ENCODE peak calls at places on chromosomes 7 and 10, in ten cellular contexts. Z is epithelial cell of esophagus, S is GOT3, G is T-cell, L is HS-5, R is astrocyte of the spinal cord, F is GM04504, E is H1, J is activated T-cell treated with anti-CD3 and anti-CD28 coated beads for 1 hour, K is AG10803. D is an unnamed sample.

GRCh38 chr7:91875851-91876250 is 4.7 kb downstream of the MTERF1 start:
- DNase-seq in Z (peak), S (no peak), G (no peak), L (no peak), R (no peak), F (no peak), E (no peak), J (no peak), K (peak), D (no peak)

GRCh38 chr10:129764011-129764900 is 199.8 kb downstream of the EBF3 start:
- DNase-seq in Z (no peak), S (no peak), G (no peak), L (no peak), R (no peak), F (no peak), E (no peak), J (no peak), K (no peak), D (no peak)

GRCh38 chr10:102718220-102718619 is 3.8 kb downstream of the SFXN2 start:
- DNase-seq in Z (peak), S (no peak), G (no peak), L (no peak), R (peak), F (no peak), E (no peak), J (no peak), K (no peak), D (no peak)

GRCh38 chr7:149761307-149761706 is 12.1 kb downstream of the ZNF467 start:
- DNase-seq in Z (no peak), S (no peak), G (no peak), L (no peak), R (no peak), F (no peak), E (no peak), J (no peak), K (no peak), D (no peak)

GRCh38 chr10:94423627-94424026 is 21.3 kb downstream of the TBC1D12 start:
- DNase-seq in Z (no peak), S (no peak), G (no peak), L (no peak), R (peak), F (no peak), E (no peak), J (no peak), K (peak), D (no peak)

GRCh38 chr10:127699311-127699710 is 37.7 kb upstream of the FOXI2 start:
- DNase-seq in Z (no peak), S (no peak), G (no peak), L (no peak), R (no peak), F (no peak), E (no peak), J (no peak), K (no peak), D (no peak)

GRCh38 chr10:99976886-99977391 is 32.8 kb downstream of the DNMBP start:
- DNase-seq in Z (peak), S (no peak), G (no peak), L (peak), R (peak), F (peak), E (no peak), J (no peak), K (peak), D (no peak)

GRCh38 chr7:14924398-14924797 is 21.8 kb upstream of the DGKB start:
- DNase-seq in Z (no peak), S (no peak), G (no peak), L (peak), R (peak), F (no peak), E (no peak), J (no peak), K (peak), D (no peak)

GRCh38 chr10:3858051-3858845 is 73.2 kb upstream of the KLF6 start:
- DNase-seq in Z (peak), S (no peak), G (no peak), L (no peak), R (no peak), F (no peak), E (no peak), J (no peak), K (no peak), D (no peak)

GRCh38 chr7:28768577-28769147 is 189.5 kb downstream of the TRIL start:
- DNase-seq in Z (peak), S (no peak), G (no peak), L (peak), R (peak), F (no peak), E (no peak), J (no peak), K (peak), D (no peak)